ENCODE peak calls at places on chromosome 1, in nine cellular contexts. One of them, this sample, is unnamed.

GRCh38 chr1:167373398-167373797 is 144.9 kb downstream of the CD247 start:
- DNase-seq in HS-27A: no peak
- DNase-seq in heart right ventricle: no peak
- DNase-seq in activated T-helper 1 cell treated with Interleukin-2 at 50 U/mL for 16 hours: no peak
- DNase-seq in GF-D8: no peak
- DNase-seq in GM12878: no peak
- DNase-seq in sciatic nerve: no peak
- DNase-seq in stimulated activated CD8-positive, alpha-beta memory T cell treated with anti-CD3 and anti-CD28 coated beads, Interleukin-7, amount 100 ng/mL, for 1 hour: no peak
- DNase-seq in NCI-H146: no peak
- DNase-seq in this sample: no peak

GRCh38 chr1:244050835-244051444 is at the start of gene ZBTB18:
- DNase-seq in HS-27A: no peak
- DNase-seq in heart right ventricle: no peak
- DNase-seq in activated T-helper 1 cell treated with Interleukin-2 at 50 U/mL for 16 hours: no peak
- DNase-seq in GF-D8: no peak
- DNase-seq in GM12878: no peak
- DNase-seq in sciatic nerve: no peak
- DNase-seq in stimulated activated CD8-positive, alpha-beta memory T cell treated with anti-CD3 and anti-CD28 coated beads, Interleukin-7, amount 100 ng/mL, for 1 hour: no peak
- DNase-seq in NCI-H146: peak; percentile 88
- DNase-seq in this sample: no peak

GRCh38 chr1:68808351-68808750 is 311.5 kb upstream of the DEPDC1 start:
- DNase-seq in HS-27A: no peak
- DNase-seq in heart right ventricle: no peak
- DNase-seq in activated T-helper 1 cell treated with Interleukin-2 at 50 U/mL for 16 hours: no peak
- DNase-seq in GF-D8: no peak
- DNase-seq in GM12878: no peak
- DNase-seq in sciatic nerve: no peak
- DNase-seq in stimulated activated CD8-positive, alpha-beta memory T cell treated with anti-CD3 and anti-CD28 coated beads, Interleukin-7, amount 100 ng/mL, for 1 hour: no peak
- DNase-seq in NCI-H146: no peak
- DNase-seq in this sample: no peak

GRCh38 chr1:13512472-13512871 is 1.3 kb downstream of the LRRC38 start:
- DNase-seq in HS-27A: no peak
- DNase-seq in heart right ventricle: no peak
- DNase-seq in activated T-helper 1 cell treated with Interleukin-2 at 50 U/mL for 16 hours: no peak
- DNase-seq in GF-D8: no peak
- DNase-seq in GM12878: no peak
- DNase-seq in sciatic nerve: no peak
- DNase-seq in stimulated activated CD8-positive, alpha-beta memory T cell treated with anti-CD3 and anti-CD28 coated beads, Interleukin-7, amount 100 ng/mL, for 1 hour: no peak
- DNase-seq in NCI-H146: no peak
- DNase-seq in this sample: no peak

GRCh38 chr1:172163479-172164215 is 256.8 kb upstream of the C1orf105 start:
- DNase-seq in HS-27A: no peak
- DNase-seq in heart right ventricle: no peak
- DNase-seq in activated T-helper 1 cell treated with Interleukin-2 at 50 U/mL for 16 hours: no peak
- DNase-seq in GF-D8: no peak
- DNase-seq in GM12878: no peak
- DNase-seq in sciatic nerve: no peak
- DNase-seq in stimulated activated CD8-positive, alpha-beta memory T cell treated with anti-CD3 and anti-CD28 coated beads, Interleukin-7, amount 100 ng/mL, for 1 hour: no peak
- DNase-seq in NCI-H146: no peak
- DNase-seq in this sample: no peak

GRCh38 chr1:111366256-111366655 is 61.3 kb downstream of the OVGP1 start:
- DNase-seq in HS-27A: no peak
- DNase-seq in heart right ventricle: no peak
- DNase-seq in activated T-helper 1 cell treated with Interleukin-2 at 50 U/mL for 16 hours: no peak
- DNase-seq in GF-D8: no peak
- DNase-seq in GM12878: no peak
- DNase-seq in sciatic nerve: no peak
- DNase-seq in stimulated activated CD8-positive, alpha-beta memory T cell treated with anti-CD3 and anti-CD28 coated beads, Interleukin-7, amount 100 ng/mL, for 1 hour: no peak
- DNase-seq in NCI-H146: no peak
- DNase-seq in this sample: no peak

GRCh38 chr1:205068457-205069035 is 15.7 kb downstream of the TMEM81 start:
- DNase-seq in HS-27A: no peak
- DNase-seq in heart right ventricle: no peak
- DNase-seq in activated T-helper 1 cell treated with Interleukin-2 at 50 U/mL for 16 hours: no peak
- DNase-seq in GF-D8: no peak
- DNase-seq in GM12878: no peak
- DNase-seq in sciatic nerve: peak; percentile 23
- DNase-seq in stimulated activated CD8-positive, alpha-beta memory T cell treated with anti-CD3 and anti-CD28 coated beads, Interleukin-7, amount 100 ng/mL, for 1 hour: no peak
- DNase-seq in NCI-H146: no peak
- DNase-seq in this sample: no peak

GRCh38 chr1:55823521-55824296 is 608.5 kb upstream of the USP24 start:
- DNase-seq in HS-27A: peak; percentile 27
- DNase-seq in heart right ventricle: no peak
- DNase-seq in activated T-helper 1 cell treated with Interleukin-2 at 50 U/mL for 16 hours: no peak
- DNase-seq in GF-D8: no peak
- DNase-seq in GM12878: no peak
- DNase-seq in sciatic nerve: no peak
- DNase-seq in stimulated activated CD8-positive, alpha-beta memory T cell treated with anti-CD3 and anti-CD28 coated beads, Interleukin-7, amount 100 ng/mL, for 1 hour: no peak
- DNase-seq in NCI-H146: no peak
- DNase-seq in this sample: no peak

GRCh38 chr1:13794231-13795187 is 94.5 kb downstream of the PRDM2 start:
- DNase-seq in HS-27A: no peak
- DNase-seq in heart right ventricle: no peak
- DNase-seq in activated T-helper 1 cell treated with Interleukin-2 at 50 U/mL for 16 hours: no peak
- DNase-seq in GF-D8: no peak
- DNase-seq in GM12878: no peak
- DNase-seq in sciatic nerve: no peak
- DNase-seq in stimulated activated CD8-positive, alpha-beta memory T cell treated with anti-CD3 and anti-CD28 coated beads, Interleukin-7, amount 100 ng/mL, for 1 hour: no peak
- DNase-seq in NCI-H146: no peak
- DNase-seq in this sample: no peak

GRCh38 chr1:212106286-212106792 is 70.8 kb downstream of the DTL start:
- DNase-seq in HS-27A: no peak
- DNase-seq in heart right ventricle: no peak
- DNase-seq in activated T-helper 1 cell treated with Interleukin-2 at 50 U/mL for 16 hours: no peak
- DNase-seq in GF-D8: no peak
- DNase-seq in GM12878: no peak
- DNase-seq in sciatic nerve: no peak
- DNase-seq in stimulated activated CD8-positive, alpha-beta memory T cell treated with anti-CD3 and anti-CD28 coated beads, Interleukin-7, amount 100 ng/mL, for 1 hour: no peak
- DNase-seq in NCI-H146: no peak
- DNase-seq in this sample: no peak

GRCh38 chr1:150362721-150363425 is 1.1 kb upstream of the RPRD2 start:
- DNase-seq in HS-27A: no peak
- DNase-seq in heart right ventricle: no peak
- DNase-seq in activated T-helper 1 cell treated with Interleukin-2 at 50 U/mL for 16 hours: no peak
- DNase-seq in GF-D8: no peak
- DNase-seq in GM12878: no peak
- DNase-seq in sciatic nerve: peak; percentile 27
- DNase-seq in stimulated activated CD8-positive, alpha-beta memory T cell treated with anti-CD3 and anti-CD28 coated beads, Interleukin-7, amount 100 ng/mL, for 1 hour: no peak
- DNase-seq in NCI-H146: peak; percentile 72
- DNase-seq in this sample: no peak

This sample was measured in GM12864.